ENCODE peak calls at places on chromosomes 11 and 22, in five cellular contexts. One of them, this sample, is unnamed.

GRCh38 chr11:95154514-95154913 is 64.9 kb downstream of the ENDOD1 start:
- DNase-seq in IMR-90: peak; percentile 19
- DNase-seq in keratinocyte: no peak
- DNase-seq in mammary epithelial cell: peak; percentile 62
- DNase-seq in mucosa of descending colon: peak; percentile 72
- DNase-seq in this sample: no peak

GRCh38 chr11:72627594-72628281 is 46.5 kb downstream of the PDE2A start:
- DNase-seq in IMR-90: no peak
- DNase-seq in keratinocyte: no peak
- DNase-seq in mammary epithelial cell: no peak
- DNase-seq in mucosa of descending colon: peak; percentile 19
- DNase-seq in this sample: no peak

GRCh38 chr22:46053563-46054090 is 76.7 kb upstream of the WNT7B start:
- DNase-seq in IMR-90: peak; percentile 38
- DNase-seq in keratinocyte: no peak
- DNase-seq in mammary epithelial cell: peak; percentile 78
- DNase-seq in mucosa of descending colon: peak; percentile 84
- DNase-seq in this sample: peak; percentile 80

GRCh38 chr11:16925495-16926065 is 88.6 kb downstream of the PLEKHA7 start:
- DNase-seq in IMR-90: no peak
- DNase-seq in keratinocyte: peak; percentile 23
- DNase-seq in mammary epithelial cell: peak; percentile 75
- DNase-seq in mucosa of descending colon: peak; percentile 50
- DNase-seq in this sample: no peak

GRCh38 chr11:43736502-43737193 is 56.1 kb downstream of the HSD17B12 start:
- DNase-seq in IMR-90: peak; percentile 87
- DNase-seq in keratinocyte: peak; percentile 2
- DNase-seq in mammary epithelial cell: peak; percentile 48
- DNase-seq in mucosa of descending colon: no peak
- DNase-seq in this sample: no peak

GRCh38 chr11:2577071-2578005 is 122.5 kb downstream of the KCNQ1OT1 start:
- DNase-seq in IMR-90: no peak
- DNase-seq in keratinocyte: no peak
- DNase-seq in mammary epithelial cell: no peak
- DNase-seq in mucosa of descending colon: peak; percentile 47
- DNase-seq in this sample: peak; percentile 9

GRCh38 chr11:70556884-70557741 is 158.8 kb downstream of the CTTN start:
- DNase-seq in IMR-90: no peak
- DNase-seq in keratinocyte: no peak
- DNase-seq in mammary epithelial cell: peak; percentile 52
- DNase-seq in mucosa of descending colon: peak; percentile 75
- DNase-seq in this sample: no peak

GRCh38 chr11:92295175-92296137 is 70.8 kb downstream of the FAT3 start:
- DNase-seq in IMR-90: peak; percentile 33
- DNase-seq in keratinocyte: no peak
- DNase-seq in mammary epithelial cell: no peak
- DNase-seq in mucosa of descending colon: peak; percentile 70
- DNase-seq in this sample: no peak

GRCh38 chr11:58592760-58593472 is 14.1 kb downstream of the ZFP91 start:
- DNase-seq in IMR-90: no peak
- DNase-seq in keratinocyte: no peak
- DNase-seq in mammary epithelial cell: peak; percentile 40
- DNase-seq in mucosa of descending colon: peak; percentile 72
- DNase-seq in this sample: peak; percentile 15

GRCh38 chr11:121338536-121338935 is 46.0 kb downstream of the SC5D start:
- DNase-seq in IMR-90: no peak
- DNase-seq in keratinocyte: no peak
- DNase-seq in mammary epithelial cell: no peak
- DNase-seq in mucosa of descending colon: no peak
- DNase-seq in this sample: no peak

GRCh38 chr11:121337078-121337477 is 44.5 kb downstream of the SC5D start:
- DNase-seq in IMR-90: no peak
- DNase-seq in keratinocyte: no peak
- DNase-seq in mammary epithelial cell: no peak
- DNase-seq in mucosa of descending colon: no peak
- DNase-seq in this sample: no peak

GRCh38 chr11:121336279-121336947 is 43.8 kb downstream of the SC5D start:
- DNase-seq in IMR-90: no peak
- DNase-seq in keratinocyte: no peak
- DNase-seq in mammary epithelial cell: no peak
- DNase-seq in mucosa of descending colon: no peak
- DNase-seq in this sample: no peak

GRCh38 chr11:121340010-121340580 is 47.5 kb downstream of the SC5D start:
- DNase-seq in IMR-90: no peak
- DNase-seq in keratinocyte: no peak
- DNase-seq in mammary epithelial cell: no peak
- DNase-seq in mucosa of descending colon: no peak
- DNase-seq in this sample: no peak

DNA sequence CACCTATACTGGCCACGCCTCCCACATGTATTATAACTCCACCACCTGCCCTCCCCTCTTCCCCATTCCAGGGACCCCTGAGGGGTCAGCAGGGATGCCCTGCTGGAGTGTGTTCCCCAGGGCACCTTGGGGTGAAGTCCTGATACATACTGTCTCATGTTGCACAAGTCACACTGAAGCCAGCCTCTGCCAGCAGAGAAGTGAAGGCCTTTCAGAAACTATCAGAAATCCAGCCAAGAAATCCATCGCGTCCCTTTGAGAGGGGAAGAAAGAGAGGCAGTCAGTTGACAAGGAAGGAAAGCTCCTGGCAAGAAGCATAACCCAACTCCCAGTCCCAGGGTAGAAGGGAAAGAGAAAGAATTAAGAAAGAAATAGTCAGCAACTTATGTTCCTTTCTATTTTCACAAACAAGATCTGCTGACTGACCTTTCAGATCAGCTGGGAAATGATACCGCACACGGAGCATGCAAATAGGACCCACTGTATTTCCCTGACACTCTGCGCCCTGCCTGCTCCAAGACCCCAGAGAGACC is 45.2 kb downstream of the SC5D start:
- DNase-seq in IMR-90: no peak
- DNase-seq in keratinocyte: no peak
- DNase-seq in mammary epithelial cell: no peak
- DNase-seq in mucosa of descending colon: no peak
- DNase-seq in this sample: no peak
- H3K4me1 ChIP-seq in IMR-90: no peaks in the 10 kb centered on the region
- H3K4me1 ChIP-seq in keratinocyte: no peaks in the 10 kb centered on the region
- H3K4me1 ChIP-seq in mammary epithelial cell: no peaks in the 10 kb centered on the region
- H3K4me1 ChIP-seq in mucosa of descending colon: no peaks in the 10 kb centered on the region
- H3K4me1 ChIP-seq in this sample: no peaks in the 10 kb centered on the region

GRCh38 chr11:123235117-123235686 is 40.2 kb upstream of the CLMP start:
- DNase-seq in IMR-90: no peak
- DNase-seq in keratinocyte: no peak
- DNase-seq in mammary epithelial cell: no peak
- DNase-seq in mucosa of descending colon: peak; percentile 46
- DNase-seq in this sample: peak; percentile 22

GRCh38 chr11:123233280-123233977 is 38.4 kb upstream of the CLMP start:
- DNase-seq in IMR-90: no peak
- DNase-seq in keratinocyte: no peak
- DNase-seq in mammary epithelial cell: no peak
- DNase-seq in mucosa of descending colon: no peak
- DNase-seq in this sample: no peak

GRCh38 chr11:123238297-123238696 is 43.2 kb upstream of the CLMP start:
- DNase-seq in IMR-90: peak; percentile 61
- DNase-seq in keratinocyte: no peak
- DNase-seq in mammary epithelial cell: no peak
- DNase-seq in mucosa of descending colon: no peak
- DNase-seq in this sample: peak; percentile 58

GRCh38 chr11:123233978-123234340 is 38.9 kb upstream of the CLMP start:
- DNase-seq in IMR-90: no peak
- DNase-seq in keratinocyte: no peak
- DNase-seq in mammary epithelial cell: no peak
- DNase-seq in mucosa of descending colon: no peak
- DNase-seq in this sample: no peak

DNA sequence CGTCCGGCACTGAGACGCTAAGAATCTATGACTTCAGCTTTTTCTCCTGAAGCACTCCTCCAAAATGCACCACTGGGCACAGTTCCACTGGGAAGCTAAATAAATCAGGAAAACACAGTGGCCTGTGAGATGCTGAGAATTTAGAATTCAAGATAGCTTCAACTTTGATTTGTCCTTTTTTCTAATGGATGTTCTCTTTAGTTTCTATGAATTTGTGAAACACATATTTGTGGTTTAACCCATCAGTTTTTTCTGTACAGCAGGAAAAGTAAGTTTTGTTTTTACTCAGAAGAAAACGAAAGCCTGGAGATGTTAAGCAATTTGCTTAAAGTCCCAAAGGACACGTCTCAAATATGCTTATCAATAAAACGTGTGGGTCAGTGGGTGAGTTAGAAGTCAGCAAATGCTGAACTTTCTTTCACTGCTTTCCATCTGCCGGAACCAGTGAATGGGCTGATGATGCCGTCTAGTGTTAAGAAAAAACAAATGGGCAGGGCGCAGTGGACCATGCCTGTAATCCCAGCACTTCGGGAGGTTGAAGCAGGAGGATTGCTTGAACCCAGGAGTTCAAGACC is 40.7 kb upstream of the CLMP start:
- DNase-seq in IMR-90: peak; percentile 74
- DNase-seq in keratinocyte: no peak
- DNase-seq in mammary epithelial cell: no peak
- DNase-seq in mucosa of descending colon: no peak
- DNase-seq in this sample: no peak
- TF ChIP-seq CTCF in IMR-90: no peak
- TF ChIP-seq CTCF in keratinocyte: no peak
- TF ChIP-seq CTCF in mammary epithelial cell: no peak
- TF ChIP-seq CTCF in mucosa of descending colon: no peak
- TF ChIP-seq CTCF in this sample: no peak

DNA sequence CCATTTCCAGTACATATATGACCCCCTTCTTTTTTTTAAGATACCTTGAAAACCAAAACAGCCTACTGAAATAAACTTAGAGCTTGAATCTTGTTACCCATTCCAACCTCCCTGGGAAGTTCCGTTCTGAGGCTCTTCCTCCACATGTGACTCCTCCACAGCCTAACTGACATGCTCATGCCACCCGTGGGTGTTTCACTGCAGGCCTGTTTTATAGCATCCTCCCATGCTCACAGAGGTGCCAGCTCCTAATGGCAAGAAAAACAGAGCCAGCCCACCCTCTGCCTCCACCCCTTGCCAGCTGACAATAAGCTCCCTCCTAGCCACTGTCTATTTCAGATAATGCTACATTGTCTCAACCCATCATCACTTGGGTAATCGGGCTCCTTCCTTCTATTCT is 97.6 kb upstream of the E2F8 start:
- DNase-seq in IMR-90: no peak
- DNase-seq in keratinocyte: no peak
- DNase-seq in mammary epithelial cell: no peak
- DNase-seq in mucosa of descending colon: no peak
- DNase-seq in this sample: no peak
- H3K4me3 ChIP-seq in IMR-90: no peak overlapping the region
- H3K4me3 ChIP-seq in keratinocyte: no peak overlapping the region
- H3K4me3 ChIP-seq in mammary epithelial cell: no peak overlapping the region
- H3K4me3 ChIP-seq in mucosa of descending colon: no peak overlapping the region
- H3K4me3 ChIP-seq in this sample: no peak overlapping the region

GRCh38 chr11:63876616-63877015 is 37.7 kb downstream of the MARK2 start:
- DNase-seq in IMR-90: no peak
- DNase-seq in keratinocyte: no peak
- DNase-seq in mammary epithelial cell: no peak
- DNase-seq in mucosa of descending colon: no peak
- DNase-seq in this sample: no peak

GRCh38 chr11:63873381-63873780 is 34.5 kb downstream of the MARK2 start:
- DNase-seq in IMR-90: no peak
- DNase-seq in keratinocyte: no peak
- DNase-seq in mammary epithelial cell: no peak
- DNase-seq in mucosa of descending colon: no peak
- DNase-seq in this sample: no peak

GRCh38 chr11:63875506-63875905 is 36.6 kb downstream of the MARK2 start:
- DNase-seq in IMR-90: no peak
- DNase-seq in keratinocyte: no peak
- DNase-seq in mammary epithelial cell: no peak
- DNase-seq in mucosa of descending colon: no peak
- DNase-seq in this sample: no peak

GRCh38 chr11:63872833-63873201 is 33.9 kb downstream of the MARK2 start:
- DNase-seq in IMR-90: no peak
- DNase-seq in keratinocyte: no peak
- DNase-seq in mammary epithelial cell: no peak
- DNase-seq in mucosa of descending colon: no peak
- DNase-seq in this sample: peak; percentile 43

GRCh38 chr11:63874511-63874910 is 35.6 kb downstream of the MARK2 start:
- DNase-seq in IMR-90: no peak
- DNase-seq in keratinocyte: no peak
- DNase-seq in mammary epithelial cell: no peak
- DNase-seq in mucosa of descending colon: no peak
- DNase-seq in this sample: no peak
- H3K4me1 ChIP-seq in IMR-90: peaks cover 19% of the 10 kb centered on the region
- H3K4me1 ChIP-seq in keratinocyte: peaks cover 25% of the 10 kb centered on the region
- H3K4me1 ChIP-seq in mammary epithelial cell: peaks cover 24% of the 10 kb centered on the region
- H3K4me1 ChIP-seq in mucosa of descending colon: peaks cover 45% of the 10 kb centered on the region
- H3K4me1 ChIP-seq in this sample: peaks cover 45% of the 10 kb centered on the region

GRCh38 chr11:47616726-47617416 is 22.7 kb upstream of the C1QTNF4 start:
- DNase-seq in IMR-90: peak; percentile 85
- DNase-seq in keratinocyte: no peak
- DNase-seq in mammary epithelial cell: peak; percentile 28
- DNase-seq in mucosa of descending colon: peak; percentile 65
- DNase-seq in this sample: peak; percentile 39
- TF ChIP-seq CTCF in IMR-90: peak; percentile 96
- TF ChIP-seq CTCF in keratinocyte: peak; percentile 69
- TF ChIP-seq CTCF in mammary epithelial cell: peak; percentile 74
- TF ChIP-seq CTCF in mucosa of descending colon: no peak
- TF ChIP-seq CTCF in this sample: peak; percentile 47

This sample was measured in gastrocnemius medialis.